ENCODE peak calls at places on chromosomes 7 and 10, in six cellular contexts. V, E, O, P, X and G are unnamed samples.

GRCh38 chr7:128032605-128033235 is 1.5 kb upstream of the LRRC4 start:
- DNase-seq in V (no peak), E (no peak), O (no peak), P (peak; percentile 39), X (peak; percentile 53), G (no peak)

GRCh38 chr10:134205-134742 is 981 bp upstream of the ZMYND11 start:
- DNase-seq in V (no peak), E (peak; percentile 20), O (no peak), P (no peak), X (peak; percentile 49), G (no peak)

GRCh38 chr10:119450606-119451304 is 91.8 kb downstream of the RGS10 start:
- DNase-seq in V (no peak), E (peak; percentile 27), O (no peak), P (no peak), X (no peak), G (peak; percentile 40)

GRCh38 chr7:50595538-50596102 is 30.4 kb upstream of the DDC start:
- DNase-seq in V (peak; percentile 16), E (peak; percentile 75), O (peak; percentile 52), P (no peak), X (peak; percentile 61), G (peak; percentile 48)

GRCh38 chr7:151076863-151077704 is 3.5 kb downstream of the FASTK start:
- DNase-seq in V (no peak), E (no peak), O (peak; percentile 76), P (no peak), X (no peak), G (peak; percentile 30)

GRCh38 chr7:35988818-35989217 is 164.2 kb upstream of the EEPD1 start:
- DNase-seq in V (no peak), E (peak; percentile 8), O (no peak), P (no peak), X (no peak), G (no peak)

GRCh38 chr7:89738549-89738948 is 415.7 kb upstream of the STEAP1 start:
- DNase-seq in V (no peak), E (no peak), O (no peak), P (no peak), X (no peak), G (no peak)

GRCh38 chr10:6543431-6544005 is 36.6 kb downstream of the PRKCQ start:
- DNase-seq in V (no peak), E (no peak), O (no peak), P (no peak), X (no peak), G (no peak)

GRCh38 chr10:96124230-96125141 is 5.6 kb upstream of the ZNF518A start:
- DNase-seq in V (no peak), E (peak; percentile 59), O (no peak), P (peak; percentile 25), X (no peak), G (peak; percentile 41)